ENCODE peak calls at places on chromosomes 2 and 18, in ten cellular contexts. Y is astrocyte, G is cardiac fibroblast, A is A549, U is astrocyte of the cerebellum, Q is choroid plexus epithelial cell, I is lower lobe of right lung, H is pancreas, Z is neural progenitor cell, B is GM12865. K is an unnamed sample.

GRCh38 chr2:11133238-11133935 is 21.9 kb upstream of the SLC66A3 start:
- DNase-seq in A (no peak), I (no peak), H (peak), B (no peak), U (no peak), G (no peak), Z (peak), Y (no peak), Q (no peak), K (no peak)

GRCh38 chr2:1738163-1738562 is 6.2 kb downstream of the PXDN start:
- DNase-seq in A (no peak), I (no peak), G (no peak), H (no peak), B (no peak), Y (no peak), U (no peak), Z (no peak), Q (no peak), K (no peak)

GRCh38 chr2:26540977-26541376 is 63.1 kb upstream of the OTOF start:
- DNase-seq in G (no peak), Y (no peak), A (no peak), I (no peak), U (no peak), Q (no peak), Z (no peak), H (peak), B (no peak), K (no peak)

GRCh38 chr2:144489315-144489920 is 30.5 kb downstream of the ZEB2 start:
- DNase-seq in B (no peak), Y (no peak), Q (no peak), U (no peak), H (no peak), Z (no peak), I (no peak), A (no peak), G (no peak), K (no peak)

GRCh38 chr2:45616663-45617411 is 5.8 kb upstream of the SRBD1 start:
- DNase-seq in I (no peak), U (peak), Q (peak), H (no peak), Z (no peak), G (peak), Y (peak), B (no peak), A (no peak), K (no peak)

GRCh38 chr2:105490204-105490603 is 91.4 kb upstream of the FHL2 start:
- DNase-seq in U (no peak), G (no peak), A (no peak), B (no peak), Y (no peak), I (no peak), Q (no peak), H (no peak), Z (no peak), K (no peak)

GRCh38 chr18:32389868-32390267 is 80.8 kb downstream of the GAREM1 start:
- DNase-seq in H (peak), I (peak), Q (no peak), B (no peak), Z (no peak), Y (no peak), U (no peak), G (no peak), A (no peak), K (no peak)

GRCh38 chr2:78654941-78655340 is 370.6 kb upstream of the REG3G start:
- DNase-seq in A (no peak), U (no peak), I (no peak), Z (no peak), G (no peak), B (no peak), Q (no peak), Y (no peak), H (no peak), K (no peak)

GRCh38 chr2:27027211-27027651 is 5.5 kb upstream of the TMEM214 start:
- DNase-seq in G (no peak), Q (no peak), U (no peak), I (no peak), Y (no peak), Z (no peak), H (no peak), A (no peak), B (no peak), K (no peak)

GRCh38 chr2:111031546-111032484 is 88.9 kb upstream of the BCL2L11 start:
- DNase-seq in H (no peak), A (no peak), B (no peak), U (no peak), I (no peak), Y (no peak), Q (no peak), Z (no peak), G (peak), K (peak)

GRCh38 chr18:79440728-79441127 is 45.0 kb downstream of the NFATC1 start:
- DNase-seq in B (no peak), U (no peak), G (no peak), I (peak), H (no peak), Z (no peak), A (no peak), Y (no peak), Q (no peak), K (no peak)

GRCh38 chr18:56162316-56162715 is 476.1 kb downstream of the TXNL1 start:
- DNase-seq in I (no peak), B (no peak), H (no peak), G (peak), Q (peak), U (no peak), Z (no peak), A (no peak), Y (no peak), K (no peak)

GRCh38 chr2:52918551-52918950 is 849.1 kb upstream of the CHAC2 start:
- DNase-seq in U (no peak), Q (peak), Y (peak), I (no peak), A (no peak), H (no peak), Z (no peak), G (peak), B (no peak), K (no peak)

GRCh38 chr2:9002637-9003365 is 683 bp downstream of the MBOAT2 start:
- DNase-seq in Z (peak), I (peak), A (no peak), Y (no peak), U (no peak), H (peak), Q (no peak), G (peak), B (no peak), K (no peak)

GRCh38 chr2:1538663-1539062 is 125.4 kb downstream of the TPO start:
- DNase-seq in Q (peak), A (peak), Z (peak), G (peak), U (no peak), I (no peak), B (no peak), H (no peak), Y (no peak), K (no peak)

GRCh38 chr2:44136186-44136585 is 32.5 kb upstream of the PPM1B start:
- DNase-seq in Q (peak), A (peak), I (no peak), Z (no peak), U (no peak), B (no peak), H (no peak), Y (peak), G (peak), K (no peak)

GRCh38 chr18:12442946-12443345 is 35.2 kb downstream of the PRELID3A start:
- DNase-seq in Z (no peak), Q (peak), G (peak), Y (no peak), B (no peak), A (no peak), U (no peak), H (no peak), I (no peak), K (no peak)

GRCh38 chr2:34570266-34570872 is 971.3 kb upstream of the FAM98A start:
- DNase-seq in Z (peak), A (no peak), Y (no peak), B (peak), H (no peak), G (no peak), I (no peak), Q (peak), U (peak), K (peak)

GRCh38 chr2:10833021-10833420 is 20.4 kb upstream of the PDIA6 start:
- DNase-seq in Z (no peak), Q (no peak), I (no peak), G (no peak), U (no peak), B (no peak), H (no peak), Y (no peak), A (no peak), K (no peak)

GRCh38 chr2:138324068-138324771 is 177.3 kb upstream of the SPOPL start:
- DNase-seq in Q (no peak), H (no peak), Y (no peak), G (no peak), B (no peak), I (no peak), Z (no peak), A (no peak), U (no peak), K (no peak)

GRCh38 chr2:162324953-162325352 is 6.5 kb upstream of the IFIH1 start:
- DNase-seq in G (no peak), Y (no peak), Q (no peak), I (no peak), B (no peak), A (no peak), U (no peak), H (no peak), Z (no peak), K (no peak)

GRCh38 chr2:232628466-232629200 is 4.8 kb upstream of the EFHD1 start:
- DNase-seq in U (no peak), A (no peak), B (no peak), I (no peak), Z (peak), Q (no peak), H (no peak), G (peak), Y (no peak), K (no peak)

GRCh38 chr2:138087761-138088602 is 123.7 kb downstream of the HNMT start:
- DNase-seq in B (no peak), A (no peak), Y (no peak), G (no peak), U (no peak), Z (no peak), Q (no peak), I (no peak), H (peak), K (no peak)

GRCh38 chr2:119371111-119371510 is 4.3 kb downstream of the DBI start:
- DNase-seq in U (no peak), Q (no peak), G (no peak), Y (no peak), Z (no peak), I (no peak), A (no peak), B (no peak), H (no peak), K (no peak)

GRCh38 chr2:45814951-45815621 is 163.6 kb downstream of the PRKCE start:
- DNase-seq in B (no peak), H (no peak), A (no peak), Q (no peak), Y (no peak), Z (peak), U (no peak), G (no peak), I (no peak), K (no peak)

GRCh38 chr18:22822024-22822423 is 111.1 kb upstream of the RBBP8 start:
- DNase-seq in I (no peak), Q (peak), U (peak), H (no peak), B (no peak), Z (peak), G (peak), A (no peak), Y (peak), K (no peak)

GRCh38 chr2:72893594-72894319 is 6.5 kb downstream of the SPR start:
- DNase-seq in Q (peak), Y (peak), U (peak), I (no peak), Z (peak), G (peak), B (peak), H (no peak), A (peak), K (peak)

GRCh38 chr2:99662761-99663341 is 173.0 kb upstream of the REV1 start:
- DNase-seq in A (no peak), I (no peak), Q (peak), Z (no peak), G (peak), Y (peak), B (no peak), H (no peak), U (peak), K (no peak)

GRCh38 chr2:227150222-227150936 is 13.6 kb downstream of the COL4A4 start:
- DNase-seq in B (no peak), Y (no peak), H (no peak), A (no peak), Z (no peak), G (no peak), U (no peak), I (no peak), Q (no peak), K (no peak)

GRCh38 chr18:31741096-31741735 is 19.5 kb downstream of the SLC25A52 start:
- DNase-seq in A (no peak), Z (peak), I (no peak), H (peak), Y (peak), U (peak), G (peak), B (peak), Q (peak), K (peak)

GRCh38 chr2:74945783-74946165 is 12.7 kb upstream of the POLE4 start:
- DNase-seq in B (no peak), I (no peak), Q (peak), H (no peak), Y (peak), U (peak), Z (no peak), A (no peak), G (peak), K (no peak)

GRCh38 chr2:70887208-70887549 is 48.5 kb upstream of the ATP6V1B1 start:
- DNase-seq in I (no peak), Q (no peak), B (no peak), Y (no peak), U (no peak), A (no peak), Z (no peak), G (no peak), H (no peak), K (no peak)

GRCh38 chr2:70886541-70886987 is 49.1 kb upstream of the ATP6V1B1 start:
- DNase-seq in G (no peak), I (no peak), H (peak), Q (no peak), Y (no peak), U (no peak), Z (peak), B (no peak), A (no peak), K (no peak)

GRCh38 chr2:70888925-70889715 is 46.6 kb upstream of the ATP6V1B1 start:
- DNase-seq in G (no peak), H (peak), B (no peak), A (no peak), Q (no peak), Y (no peak), U (no peak), I (no peak), Z (peak), K (no peak)

GRCh38 chr2:70888389-70888924 is 47.2 kb upstream of the ATP6V1B1 start:
- DNase-seq in U (no peak), Q (no peak), G (no peak), B (no peak), Z (peak), A (no peak), Y (no peak), I (no peak), H (no peak), K (no peak)

DNA sequence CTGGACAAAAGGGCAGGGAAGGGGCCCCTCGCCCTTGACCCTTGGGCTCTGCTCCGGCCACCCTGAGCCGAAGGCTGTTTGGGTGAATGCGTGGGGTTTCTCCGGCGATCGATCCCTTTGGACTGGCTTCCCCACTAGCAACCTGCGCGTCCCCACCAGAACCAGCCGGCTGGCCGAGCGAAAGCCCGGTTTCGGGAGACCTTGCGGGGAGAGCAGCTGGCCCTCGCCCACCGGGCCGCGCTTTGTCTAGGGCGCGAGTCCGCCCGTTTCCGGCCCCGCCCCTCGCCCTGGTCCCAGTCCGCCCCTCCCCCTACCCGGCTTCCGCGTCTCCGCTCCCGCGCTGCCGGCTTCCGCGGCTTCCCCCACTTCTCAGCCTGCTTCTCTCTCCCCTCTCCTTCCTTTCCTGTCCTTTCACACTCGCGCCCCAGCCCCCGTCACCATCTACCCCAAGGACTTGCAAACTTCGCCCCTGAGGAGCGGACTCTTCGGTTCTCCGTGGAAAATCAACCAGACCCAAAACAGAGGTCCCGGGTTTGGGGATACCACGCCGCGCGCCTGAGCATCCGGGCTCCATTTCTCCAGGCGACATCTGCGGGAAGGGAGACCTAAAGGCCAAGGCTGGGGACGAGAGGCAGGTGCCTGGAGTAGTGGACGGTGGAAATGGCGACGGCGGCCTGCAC is 48.0 kb upstream of the ATP6V1B1 start:
- DNase-seq in B (peak), Z (peak), G (no peak), Q (no peak), U (no peak), I (no peak), Y (no peak), H (peak), A (peak), K (no peak)
- TF ChIP-seq CTCF in B (no peak), Z (no peak), G (no peak), Q (no peak), U (no peak), I (no peak), Y (no peak), H (no peak), A (no peak), K (no peak)

GRCh38 chr2:42768706-42769256 is 4.8 kb upstream of the OXER1 start:
- DNase-seq in Z (no peak), U (no peak), H (no peak), Q (no peak), G (no peak), B (no peak), I (no peak), A (no peak), Y (no peak), K (no peak)

GRCh38 chr2:42769583-42770287 is 5.8 kb upstream of the OXER1 start:
- DNase-seq in B (no peak), Q (no peak), A (no peak), I (no peak), H (no peak), G (no peak), Y (no peak), U (no peak), Z (no peak), K (no peak)

GRCh38 chr2:42771546-42772153 is 7.7 kb upstream of the OXER1 start:
- DNase-seq in I (no peak), Z (no peak), A (no peak), B (no peak), H (no peak), U (no peak), G (no peak), Q (no peak), Y (no peak), K (no peak)

GRCh38 chr2:42767899-42768705 is 4.2 kb upstream of the OXER1 start:
- DNase-seq in Z (no peak), U (no peak), H (no peak), Y (no peak), B (no peak), I (no peak), G (no peak), A (no peak), Q (no peak), K (no peak)

GRCh38 chr2:42770288-42771131 is 6.6 kb upstream of the OXER1 start:
- DNase-seq in Q (peak), I (peak), B (peak), Y (peak), Z (peak), H (no peak), A (peak), U (peak), G (peak), K (peak)
- TF ChIP-seq CTCF in Q (peak), I (peak), B (peak), Y (peak), Z (peak), H (peak), A (peak), U (peak), G (peak), K (peak)

GRCh38 chr2:62897187-62897827 is 153.3 kb upstream of the OTX1 start:
- DNase-seq in Y (no peak), Z (no peak), I (no peak), Q (no peak), A (no peak), B (no peak), H (no peak), G (no peak), U (no peak), K (no peak)
- TF ChIP-seq CTCF in Y (no peak), Z (no peak), I (no peak), Q (no peak), A (no peak), B (no peak), H (no peak), G (no peak), U (no peak), K (no peak)

GRCh38 chr2:43068730-43069517 is 157.5 kb downstream of the ZFP36L2 start:
- DNase-seq in G (no peak), U (no peak), B (no peak), Q (peak), Z (no peak), I (no peak), Y (no peak), A (no peak), H (peak), K (no peak)

GRCh38 chr2:43068053-43068471 is 158.3 kb downstream of the ZFP36L2 start:
- DNase-seq in B (no peak), Z (peak), Q (no peak), G (no peak), I (no peak), U (no peak), Y (no peak), H (peak), A (no peak), K (no peak)

GRCh38 chr2:43070676-43071491 is 155.5 kb downstream of the ZFP36L2 start:
- DNase-seq in B (no peak), H (peak), G (no peak), Y (no peak), A (no peak), I (no peak), Z (peak), Q (no peak), U (no peak), K (no peak)

GRCh38 chr2:43071629-43072550 is 154.5 kb downstream of the ZFP36L2 start:
- DNase-seq in B (no peak), A (no peak), H (peak), I (no peak), U (no peak), G (no peak), Y (no peak), Z (no peak), Q (no peak), K (no peak)

DNA sequence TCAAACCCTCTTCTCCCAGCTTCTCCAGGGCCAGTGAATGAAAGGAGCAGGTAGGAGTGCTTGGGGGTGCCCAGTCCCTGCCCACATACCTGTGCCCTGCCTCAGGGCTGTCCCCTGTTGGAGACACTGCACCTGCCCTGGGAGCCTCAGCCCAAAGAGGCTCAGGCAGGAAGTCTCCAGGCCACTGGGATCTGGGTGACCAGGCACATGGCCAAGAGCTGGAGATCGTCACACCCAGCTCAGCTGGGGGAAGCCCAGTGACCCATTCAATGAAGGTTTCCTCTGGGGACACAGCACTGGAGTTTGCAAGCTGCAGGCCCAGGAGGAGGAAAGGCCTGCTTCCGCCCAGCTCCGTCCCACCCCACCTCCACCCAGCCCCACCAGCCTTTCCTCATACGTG is 156.4 kb downstream of the ZFP36L2 start:
- DNase-seq in I (no peak), Y (no peak), Z (no peak), H (peak), U (no peak), A (no peak), Q (no peak), B (no peak), G (peak), K (no peak)
- TF ChIP-seq CTCF in I (no peak), Y (no peak), Z (no peak), H (no peak), U (no peak), A (no peak), Q (no peak), B (no peak), G (no peak), K (no peak)

DNA sequence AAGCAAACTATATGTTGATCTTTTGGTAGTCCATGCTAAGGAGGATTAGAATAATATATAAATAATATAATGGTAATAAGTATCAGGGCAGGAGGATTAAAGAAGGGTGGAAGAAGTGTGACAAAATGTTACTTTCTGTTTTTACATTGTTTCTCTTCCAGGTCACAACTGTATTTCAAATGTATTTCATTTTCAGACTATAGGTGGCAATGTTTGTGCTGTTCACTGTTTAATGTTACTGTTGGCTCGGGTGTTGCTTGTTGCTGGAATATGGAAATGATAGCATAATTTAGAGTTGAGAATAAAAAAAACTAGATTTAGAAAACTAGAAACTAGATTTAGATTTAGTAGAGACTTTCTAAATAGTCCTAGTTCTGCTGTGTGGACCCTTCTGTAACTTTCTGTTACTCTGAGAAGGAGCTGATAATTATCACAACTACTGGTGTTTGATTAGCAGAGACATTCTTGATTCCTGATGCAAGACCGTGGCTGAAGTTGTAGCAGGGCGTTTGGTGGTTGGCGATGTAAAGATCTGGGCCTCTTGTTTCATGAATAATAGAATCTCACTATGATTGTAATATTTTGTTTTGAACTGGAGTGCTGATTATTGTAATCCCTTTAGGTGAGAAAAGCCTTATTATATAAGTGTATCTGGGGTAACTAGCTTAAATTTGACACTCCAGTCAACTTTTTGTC is 7.9 kb downstream of the NEDD4L start:
- DNase-seq in G (peak), B (peak), Y (no peak), U (no peak), H (no peak), I (no peak), A (peak), Q (peak), Z (no peak), K (no peak)
- TF ChIP-seq CTCF in G (peak), B (no peak), Y (peak), U (peak), H (no peak), I (peak), A (peak), Q (peak), Z (peak), K (no peak)